ENCODE peak calls at places on chromosomes 1 and 21, in six cellular contexts. T is AG04450, Z is aorta, K is adrenal gland, P is stomach, G is IMR-90. H is an unnamed sample.

GRCh38 chr21:14376854-14377253 is 6.1 kb downstream of the HSPA13 start:
- DNase-seq in G (no peak), K (no peak), Z (no peak), T (no peak), P (no peak), H (no peak)

GRCh38 chr1:232831895-232832294 is 26.7 kb downstream of the MAP10 start:
- DNase-seq in P (no peak), T (no peak), G (no peak), Z (no peak), K (no peak), H (no peak)

GRCh38 chr1:71324671-71325297 is 243.9 kb upstream of the ZRANB2 start:
- DNase-seq in G (no peak), Z (no peak), P (no peak), K (no peak), T (no peak), H (peak; percentile 0)

GRCh38 chr1:58358311-58358710 is 188.2 kb downstream of the OMA1 start:
- DNase-seq in P (no peak), T (no peak), Z (no peak), K (no peak), G (peak; percentile 17), H (peak; percentile 1)

GRCh38 chr1:201903135-201903534 is 14.4 kb downstream of the SHISA4 start:
- DNase-seq in G (peak; percentile 64), P (no peak), T (no peak), K (no peak), Z (peak; percentile 91), H (peak; percentile 47)

GRCh38 chr1:41666991-41667631 is 182.6 kb upstream of the EDN2 start:
- DNase-seq in K (no peak), T (no peak), Z (no peak), G (peak; percentile 28), P (peak; percentile 57), H (no peak)

GRCh38 chr1:66623812-66624211 is 89.9 kb downstream of the SGIP1 start:
- DNase-seq in G (peak; percentile 76), Z (no peak), P (no peak), K (no peak), T (no peak), H (no peak)

GRCh38 chr21:21612446-21612845 is 614.2 kb downstream of the NCAM2 start:
- DNase-seq in P (no peak), G (peak; percentile 92), Z (no peak), K (no peak), T (peak; percentile 67), H (no peak)

GRCh38 chr1:7401814-7402547 is 369.1 kb upstream of the VAMP3 start:
- DNase-seq in P (peak; percentile 19), G (peak; percentile 100), K (peak; percentile 77), T (peak; percentile 98), Z (peak; percentile 13), H (no peak)

GRCh38 chr1:145891143-145891542 is 5.5 kb upstream of the ANKRD35 start:
- DNase-seq in T (no peak), P (peak; percentile 67), Z (no peak), G (peak; percentile 17), K (no peak), H (peak; percentile 68)

GRCh38 chr1:62180649-62181048 is 14.0 kb upstream of the L1TD1 start:
- DNase-seq in T (no peak), Z (no peak), K (no peak), G (no peak), P (peak; percentile 36), H (no peak)

GRCh38 chr1:37602750-37603694 is 7.3 kb upstream of the GNL2 start:
- DNase-seq in P (no peak), G (peak; percentile 16), K (no peak), T (no peak), Z (no peak), H (peak; percentile 75)

GRCh38 chr1:42105025-42105424 is 48.2 kb upstream of the GUCA2B start:
- DNase-seq in T (no peak), P (no peak), G (no peak), K (no peak), Z (no peak), H (no peak)

DNA sequence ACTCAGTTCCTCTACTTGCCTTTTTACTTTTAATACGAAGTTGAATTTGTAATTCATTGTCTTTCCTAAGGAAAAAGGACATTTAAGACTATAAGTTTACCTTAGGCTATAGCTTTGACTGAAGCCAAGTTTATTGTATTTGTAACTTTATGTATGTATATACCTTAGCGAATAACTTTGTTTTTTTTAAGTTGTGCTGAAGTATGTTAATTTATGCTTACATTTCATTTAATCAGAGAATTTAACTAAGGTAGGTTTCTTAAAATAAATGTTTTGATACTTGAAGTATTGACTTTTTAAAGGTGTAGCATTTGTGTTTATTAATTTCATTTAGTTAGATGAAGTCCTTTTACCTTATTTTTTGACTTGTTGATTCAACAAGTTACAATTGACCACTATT is 55.2 kb upstream of the TPTE start:
- DNase-seq in Z (no peak), K (no peak), P (no peak), G (no peak), T (no peak), H (no peak)
- H3K9me3 ChIP-seq in Z (no peaks in the 10 kb centered on the region), K (no peaks in the 10 kb centered on the region), P (peaks cover 19% of the 10 kb centered on the region), G (peaks cover 14% of the 10 kb centered on the region), T (peaks cover 13% of the 10 kb centered on the region), H (peaks cover 21% of the 10 kb centered on the region)

GRCh38 chr21:46322351-46323226 is 1.1 kb downstream of the C21orf58 start:
- DNase-seq in P (no peak), G (peak; percentile 47), T (no peak), Z (no peak), K (peak; percentile 57), H (peak; percentile 21)
- H3K27ac ChIP-seq in P (no peak overlapping the region), G (peak overlapping the region; percentile 59), T (peak overlapping the region; percentile 47), Z (no peak overlapping the region), K (no peak overlapping the region), H (peak overlapping the region; percentile 65)

DNA sequence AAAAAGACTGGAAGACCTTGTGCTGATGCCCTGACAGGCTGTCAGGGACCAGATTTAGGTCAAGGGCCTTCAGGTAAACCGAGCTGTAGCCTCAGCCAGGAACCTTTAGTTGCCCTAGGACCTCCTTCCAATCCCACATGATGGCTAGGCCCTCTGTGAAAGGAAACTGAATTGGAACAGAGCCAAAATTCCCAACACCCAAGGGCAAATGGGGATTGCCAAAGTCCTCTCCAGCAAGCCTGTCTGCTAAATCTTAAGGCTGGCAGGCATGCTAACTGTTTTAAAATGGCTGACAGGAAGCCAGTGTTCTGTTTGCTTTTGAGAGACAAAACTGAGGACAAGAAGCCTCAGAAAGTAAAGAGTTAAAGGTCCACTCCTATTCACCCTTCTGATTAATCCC is 35.0 kb downstream of the MSTO1 start:
- DNase-seq in K (no peak), P (no peak), Z (no peak), G (no peak), T (no peak), H (peak; percentile 66)
- H3K9me3 ChIP-seq in K (no peaks in the 10 kb centered on the region), P (no peaks in the 10 kb centered on the region), Z (peaks cover 2% of the 10 kb centered on the region), G (peaks cover 12% of the 10 kb centered on the region), T (peaks cover 30% of the 10 kb centered on the region), H (peaks cover 2% of the 10 kb centered on the region)

GRCh38 chr1:903721-904270 is 19.9 kb upstream of the SAMD11 start:
- DNase-seq in K (peak; percentile 56), P (peak; percentile 24), Z (peak; percentile 70), T (no peak), G (no peak), H (no peak)

GRCh38 chr1:904271-904950 is 19.3 kb upstream of the SAMD11 start:
- DNase-seq in T (no peak), P (peak; percentile 87), G (peak; percentile 69), Z (peak; percentile 95), K (peak; percentile 91), H (peak; percentile 92)

GRCh38 chr1:905811-906531 is 17.8 kb upstream of the SAMD11 start:
- DNase-seq in T (no peak), G (no peak), P (peak; percentile 27), Z (peak; percentile 76), K (peak; percentile 62), H (no peak)

GRCh38 chr1:906532-907420 is 16.9 kb upstream of the SAMD11 start:
- DNase-seq in T (no peak), P (peak; percentile 72), Z (peak; percentile 76), G (peak; percentile 64), K (peak; percentile 70), H (peak; percentile 35)

GRCh38 chr1:905071-905749 is 18.5 kb upstream of the SAMD11 start:
- DNase-seq in Z (peak; percentile 88), G (no peak), K (peak; percentile 83), P (peak; percentile 35), T (no peak), H (peak; percentile 53)
- H3K27ac ChIP-seq in Z (no peak overlapping the region), G (no peak overlapping the region), K (no peak overlapping the region), P (no peak overlapping the region), T (no peak overlapping the region), H (no peak overlapping the region)

GRCh38 chr1:23362218-23362713 is 7.4 kb downstream of the ZNF436 start:
- DNase-seq in G (no peak), K (no peak), Z (no peak), T (no peak), P (no peak), H (peak; percentile 33)

GRCh38 chr1:23354260-23354659 is 10.2 kb upstream of the HNRNPR start:
- DNase-seq in K (no peak), Z (no peak), T (no peak), G (no peak), P (no peak), H (no peak)

GRCh38 chr1:23357112-23357908 is 12.3 kb downstream of the ZNF436 start:
- DNase-seq in K (no peak), T (no peak), P (no peak), Z (no peak), G (no peak), H (no peak)

GRCh38 chr1:23356451-23356850 is 12.4 kb upstream of the HNRNPR start:
- DNase-seq in K (no peak), T (no peak), Z (no peak), G (no peak), P (no peak), H (no peak)

GRCh38 chr1:23358310-23358709 is 11.3 kb downstream of the ZNF436 start:
- DNase-seq in P (no peak), Z (no peak), G (no peak), T (no peak), K (no peak), H (no peak)
- H3K9me3 ChIP-seq in P (peaks cover 27% of the 10 kb centered on the region), Z (peaks cover 12% of the 10 kb centered on the region), G (peaks cover 37% of the 10 kb centered on the region), T (peaks cover 38% of the 10 kb centered on the region), K (peaks cover 34% of the 10 kb centered on the region), H (peaks cover 6% of the 10 kb centered on the region)

GRCh38 chr1:27120849-27121248 is 34.1 kb downstream of the SLC9A1 start:
- DNase-seq in P (no peak), G (no peak), K (no peak), Z (no peak), T (no peak), H (no peak)
- H3K27ac ChIP-seq in P (no peak overlapping the region), G (no peak overlapping the region), K (no peak overlapping the region), Z (no peak overlapping the region), T (no peak overlapping the region), H (peak overlapping the region; percentile 7)